ENCODE peak calls at places on chromosomes 13 and 19, in eight cellular contexts. One of them, this sample, is unnamed.

GRCh38 chr13:20016649-20017364 is 58.3 kb downstream of the ZMYM2 start:
- DNase-seq in stomach: no peak
- DNase-seq in astrocyte of the spinal cord: no peak
- DNase-seq in cardiac fibroblast: no peak
- DNase-seq in GM23338: peak; percentile 30
- DNase-seq in AG10803: no peak
- DNase-seq in gastrocnemius medialis: no peak
- DNase-seq in NT2/D1: no peak
- DNase-seq in this sample: no peak

GRCh38 chr19:7989071-7989575 is 16.3 kb downstream of the ELAVL1 start:
- DNase-seq in astrocyte of the spinal cord: no peak
- DNase-seq in cardiac fibroblast: no peak
- DNase-seq in stomach: no peak
- DNase-seq in GM23338: no peak
- DNase-seq in NT2/D1: peak; percentile 22
- DNase-seq in AG10803: no peak
- DNase-seq in gastrocnemius medialis: no peak
- DNase-seq in this sample: peak; percentile 46

GRCh38 chr13:94154362-94154761 is 325.1 kb downstream of the DCT start:
- DNase-seq in astrocyte of the spinal cord: peak; percentile 51
- DNase-seq in NT2/D1: no peak
- DNase-seq in gastrocnemius medialis: peak; percentile 16
- DNase-seq in AG10803: peak; percentile 81
- DNase-seq in stomach: peak; percentile 40
- DNase-seq in cardiac fibroblast: peak; percentile 83
- DNase-seq in GM23338: no peak
- DNase-seq in this sample: peak; percentile 94

GRCh38 chr19:13981988-13982501 is 24.1 kb downstream of the RFX1 start:
- DNase-seq in NT2/D1: no peak
- DNase-seq in cardiac fibroblast: no peak
- DNase-seq in astrocyte of the spinal cord: no peak
- DNase-seq in GM23338: no peak
- DNase-seq in gastrocnemius medialis: no peak
- DNase-seq in AG10803: no peak
- DNase-seq in stomach: no peak
- DNase-seq in this sample: no peak

GRCh38 chr19:33054623-33055022 is 10.1 kb downstream of the RHPN2 start:
- DNase-seq in gastrocnemius medialis: no peak
- DNase-seq in NT2/D1: no peak
- DNase-seq in cardiac fibroblast: no peak
- DNase-seq in AG10803: no peak
- DNase-seq in astrocyte of the spinal cord: no peak
- DNase-seq in stomach: peak; percentile 90
- DNase-seq in GM23338: no peak
- DNase-seq in this sample: no peak

GRCh38 chr13:39144391-39144790 is 106.1 kb downstream of the NHLRC3 start:
- DNase-seq in AG10803: no peak
- DNase-seq in NT2/D1: no peak
- DNase-seq in cardiac fibroblast: no peak
- DNase-seq in astrocyte of the spinal cord: no peak
- DNase-seq in stomach: no peak
- DNase-seq in gastrocnemius medialis: no peak
- DNase-seq in GM23338: no peak
- DNase-seq in this sample: no peak

GRCh38 chr13:83667606-83668005 is 214.7 kb downstream of the SLITRK1 start:
- DNase-seq in gastrocnemius medialis: no peak
- DNase-seq in cardiac fibroblast: no peak
- DNase-seq in AG10803: no peak
- DNase-seq in stomach: no peak
- DNase-seq in GM23338: no peak
- DNase-seq in astrocyte of the spinal cord: no peak
- DNase-seq in NT2/D1: no peak
- DNase-seq in this sample: no peak

GRCh38 chr13:26412961-26413716 is 144.3 kb upstream of the WASF3 start:
- DNase-seq in NT2/D1: no peak
- DNase-seq in GM23338: no peak
- DNase-seq in gastrocnemius medialis: no peak
- DNase-seq in AG10803: no peak
- DNase-seq in astrocyte of the spinal cord: no peak
- DNase-seq in cardiac fibroblast: no peak
- DNase-seq in stomach: no peak
- DNase-seq in this sample: no peak

GRCh38 chr13:35953537-35954206 is 177.5 kb downstream of the DCLK1 start:
- DNase-seq in AG10803: peak; percentile 98
- DNase-seq in astrocyte of the spinal cord: peak; percentile 91
- DNase-seq in GM23338: peak; percentile 92
- DNase-seq in cardiac fibroblast: peak; percentile 96
- DNase-seq in gastrocnemius medialis: peak; percentile 65
- DNase-seq in NT2/D1: peak; percentile 72
- DNase-seq in stomach: peak; percentile 38
- DNase-seq in this sample: peak; percentile 95

GRCh38 chr19:6241056-6241455 is 38.7 kb downstream of the MLLT1 start:
- DNase-seq in astrocyte of the spinal cord: no peak
- DNase-seq in gastrocnemius medialis: no peak
- DNase-seq in AG10803: no peak
- DNase-seq in NT2/D1: no peak
- DNase-seq in stomach: no peak
- DNase-seq in GM23338: no peak
- DNase-seq in cardiac fibroblast: no peak
- DNase-seq in this sample: no peak

GRCh38 chr13:43107780-43108179 is 84.4 kb downstream of the DNAJC15 start:
- DNase-seq in gastrocnemius medialis: no peak
- DNase-seq in GM23338: no peak
- DNase-seq in NT2/D1: no peak
- DNase-seq in AG10803: peak; percentile 58
- DNase-seq in astrocyte of the spinal cord: peak; percentile 33
- DNase-seq in cardiac fibroblast: no peak
- DNase-seq in stomach: no peak
- DNase-seq in this sample: peak; percentile 33

GRCh38 chr19:2035590-2035991 is 15.5 kb downstream of the MKNK2 start:
- DNase-seq in AG10803: no peak
- DNase-seq in gastrocnemius medialis: no peak
- DNase-seq in astrocyte of the spinal cord: no peak
- DNase-seq in GM23338: peak; percentile 73
- DNase-seq in stomach: no peak
- DNase-seq in NT2/D1: no peak
- DNase-seq in cardiac fibroblast: no peak
- DNase-seq in this sample: no peak

GRCh38 chr19:2033825-2034159 is 17.3 kb downstream of the MKNK2 start:
- DNase-seq in GM23338: no peak
- DNase-seq in AG10803: no peak
- DNase-seq in cardiac fibroblast: no peak
- DNase-seq in gastrocnemius medialis: no peak
- DNase-seq in NT2/D1: no peak
- DNase-seq in stomach: no peak
- DNase-seq in astrocyte of the spinal cord: no peak
- DNase-seq in this sample: no peak

GRCh38 chr19:2034729-2035589 is 16.1 kb downstream of the MKNK2 start:
- DNase-seq in gastrocnemius medialis: no peak
- DNase-seq in NT2/D1: peak; percentile 62
- DNase-seq in cardiac fibroblast: peak; percentile 51
- DNase-seq in stomach: peak; percentile 89
- DNase-seq in AG10803: no peak
- DNase-seq in astrocyte of the spinal cord: no peak
- DNase-seq in GM23338: peak; percentile 100
- DNase-seq in this sample: peak; percentile 31

GRCh38 chr19:2033115-2033824 is 17.8 kb upstream of the BTBD2 start:
- DNase-seq in gastrocnemius medialis: no peak
- DNase-seq in GM23338: no peak
- DNase-seq in stomach: no peak
- DNase-seq in cardiac fibroblast: no peak
- DNase-seq in NT2/D1: no peak
- DNase-seq in astrocyte of the spinal cord: no peak
- DNase-seq in AG10803: no peak
- DNase-seq in this sample: no peak

DNA sequence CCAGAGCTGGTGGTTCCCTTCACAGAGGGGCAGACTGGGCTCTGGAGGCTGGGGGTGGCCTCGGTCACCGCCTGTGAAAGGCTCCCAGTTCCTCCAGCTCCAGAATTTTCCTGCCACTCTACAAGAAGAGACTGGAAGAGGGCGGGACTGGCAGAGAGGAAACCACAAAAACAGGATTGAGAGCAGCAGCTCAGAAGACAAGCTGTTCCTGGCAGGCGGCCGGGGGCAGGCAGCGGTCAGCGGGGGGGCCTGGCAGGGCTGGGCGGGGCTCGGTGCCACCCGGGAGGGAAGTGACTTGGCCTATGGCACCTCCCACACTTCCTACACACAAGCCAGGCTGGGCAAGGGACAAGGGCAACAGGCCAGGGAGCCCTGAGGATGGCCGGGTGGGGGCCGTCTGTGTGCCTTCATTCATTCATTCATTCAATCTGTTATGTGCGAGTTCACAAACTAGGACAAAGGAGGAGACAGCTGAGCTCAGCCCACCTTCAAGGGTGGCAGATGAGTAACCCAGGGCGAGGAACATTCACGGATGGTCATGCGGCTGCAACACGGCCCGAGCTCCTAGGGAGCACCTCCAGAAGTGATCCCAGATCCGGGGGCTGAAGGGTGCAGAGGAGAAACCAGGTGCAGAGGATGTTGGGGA is 16.9 kb upstream of the BTBD2 start:
- DNase-seq in cardiac fibroblast: peak; percentile 93
- DNase-seq in AG10803: peak; percentile 89
- DNase-seq in GM23338: no peak
- DNase-seq in astrocyte of the spinal cord: peak; percentile 88
- DNase-seq in stomach: peak; percentile 98
- DNase-seq in gastrocnemius medialis: peak; percentile 96
- DNase-seq in NT2/D1: no peak
- DNase-seq in this sample: peak; percentile 77
- H3K4me3 ChIP-seq in cardiac fibroblast: no peak overlapping the region
- H3K4me3 ChIP-seq in AG10803: no peak overlapping the region
- H3K4me3 ChIP-seq in GM23338: no peak overlapping the region
- H3K4me3 ChIP-seq in astrocyte of the spinal cord: no peak overlapping the region
- H3K4me3 ChIP-seq in stomach: peak overlapping the region; percentile 29
- H3K4me3 ChIP-seq in gastrocnemius medialis: peak overlapping the region; percentile 45
- H3K4me3 ChIP-seq in NT2/D1: no peak overlapping the region
- H3K4me3 ChIP-seq in this sample: no peak overlapping the region

DNA sequence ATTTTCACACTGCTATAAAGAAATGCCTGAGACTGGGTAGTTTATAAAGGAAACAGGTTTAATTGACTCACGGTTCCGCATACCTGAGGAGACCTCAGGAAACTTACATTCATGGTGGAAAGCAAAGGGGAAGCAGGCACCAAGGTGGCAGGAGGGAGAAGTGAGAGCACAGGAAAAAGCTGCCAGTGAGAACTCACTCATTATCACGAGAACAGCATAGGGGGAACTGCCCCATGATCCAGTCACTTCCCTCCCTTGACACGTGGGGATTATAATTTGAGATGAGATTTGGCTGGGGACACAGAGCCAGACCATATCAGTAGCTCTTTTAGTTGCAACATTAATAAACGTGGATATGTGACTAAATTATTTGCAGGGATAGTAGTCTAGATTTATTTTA is 4.3 kb upstream of the KCTD4 start:
- DNase-seq in GM23338: no peak
- DNase-seq in astrocyte of the spinal cord: no peak
- DNase-seq in AG10803: no peak
- DNase-seq in gastrocnemius medialis: no peak
- DNase-seq in NT2/D1: no peak
- DNase-seq in cardiac fibroblast: no peak
- DNase-seq in stomach: no peak
- DNase-seq in this sample: no peak
- H3K4me3 ChIP-seq in GM23338: no peak overlapping the region
- H3K4me3 ChIP-seq in astrocyte of the spinal cord: no peak overlapping the region
- H3K4me3 ChIP-seq in AG10803: no peak overlapping the region
- H3K4me3 ChIP-seq in gastrocnemius medialis: no peak overlapping the region
- H3K4me3 ChIP-seq in NT2/D1: no peak overlapping the region
- H3K4me3 ChIP-seq in cardiac fibroblast: no peak overlapping the region
- H3K4me3 ChIP-seq in stomach: no peak overlapping the region
- H3K4me3 ChIP-seq in this sample: no peak overlapping the region

DNA sequence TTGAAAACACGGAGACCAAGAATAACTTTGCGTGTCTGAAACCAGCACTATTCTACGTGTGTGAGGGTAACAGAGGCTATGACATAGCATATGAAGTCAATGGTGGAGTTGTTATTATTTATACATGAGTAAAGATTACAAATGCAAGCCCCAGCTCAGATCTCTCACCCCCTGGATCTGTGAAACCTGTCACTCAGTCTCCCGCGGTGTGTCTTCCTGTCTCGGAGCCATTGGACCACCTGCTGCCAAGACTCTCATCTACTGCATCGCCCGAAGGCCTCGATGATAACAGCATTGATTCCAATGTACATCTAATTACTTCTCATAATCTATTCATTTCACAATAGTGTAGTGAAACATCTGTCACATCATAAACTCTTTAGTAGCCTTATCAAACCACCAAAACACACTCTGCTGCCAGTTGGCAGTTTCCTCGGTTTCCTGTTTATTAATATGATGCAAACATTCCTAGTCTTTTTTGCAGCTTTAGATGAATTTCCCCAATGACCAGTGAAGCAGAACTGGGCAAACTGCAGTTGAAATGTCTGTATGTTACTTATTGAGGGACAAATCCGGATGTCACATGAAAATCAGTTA is 220.3 kb downstream of the POU4F1 start:
- DNase-seq in stomach: no peak
- DNase-seq in NT2/D1: no peak
- DNase-seq in astrocyte of the spinal cord: no peak
- DNase-seq in GM23338: no peak
- DNase-seq in AG10803: no peak
- DNase-seq in gastrocnemius medialis: no peak
- DNase-seq in cardiac fibroblast: no peak
- DNase-seq in this sample: no peak
- H3K4me3 ChIP-seq in stomach: no peak overlapping the region
- H3K4me3 ChIP-seq in NT2/D1: no peak overlapping the region
- H3K4me3 ChIP-seq in astrocyte of the spinal cord: no peak overlapping the region
- H3K4me3 ChIP-seq in GM23338: no peak overlapping the region
- H3K4me3 ChIP-seq in AG10803: no peak overlapping the region
- H3K4me3 ChIP-seq in gastrocnemius medialis: no peak overlapping the region
- H3K4me3 ChIP-seq in cardiac fibroblast: no peak overlapping the region
- H3K4me3 ChIP-seq in this sample: no peak overlapping the region

GRCh38 chr13:110298221-110298565 is 8.8 kb downstream of the COL4A1 start:
- DNase-seq in AG10803: no peak
- DNase-seq in stomach: no peak
- DNase-seq in astrocyte of the spinal cord: no peak
- DNase-seq in GM23338: no peak
- DNase-seq in cardiac fibroblast: no peak
- DNase-seq in NT2/D1: no peak
- DNase-seq in gastrocnemius medialis: no peak
- DNase-seq in this sample: no peak
- H3K4me3 ChIP-seq in AG10803: no peak overlapping the region
- H3K4me3 ChIP-seq in stomach: no peak overlapping the region
- H3K4me3 ChIP-seq in astrocyte of the spinal cord: no peak overlapping the region
- H3K4me3 ChIP-seq in GM23338: peak overlapping the region; percentile 36
- H3K4me3 ChIP-seq in cardiac fibroblast: no peak overlapping the region
- H3K4me3 ChIP-seq in NT2/D1: no peak overlapping the region
- H3K4me3 ChIP-seq in gastrocnemius medialis: peak overlapping the region; percentile 3
- H3K4me3 ChIP-seq in this sample: no peak overlapping the region

This sample was measured in fibroblast of the aortic adventitia.